ENCODE peak calls at places on chromosomes 4 and X, in six cellular contexts. One of them, this sample, is unnamed.
A peak's percentile ranks its signal among the peaks of the same experiment; 100 is the strongest.

GRCh38 chrX:74104356-74105065 is 199.5 kb upstream of the ZCCHC13 start:
- DNase-seq in sigmoid colon: no peak
- DNase-seq in H7: no peak
- DNase-seq in cardiac muscle cell: no peak
- DNase-seq in NCI-H1694: no peak
- DNase-seq in cardiac septum: no peak
- DNase-seq in this sample: no peak

GRCh38 chr4:74117024-74117534 is 18.1 kb upstream of the CXCL2 start:
- DNase-seq in cardiac septum: no peak
- DNase-seq in H7: no peak
- DNase-seq in cardiac muscle cell: peak; percentile 97
- DNase-seq in NCI-H1694: no peak
- DNase-seq in sigmoid colon: peak; percentile 88
- DNase-seq in this sample: no peak

GRCh38 chr4:184475096-184475461 is 729 bp upstream of the IRF2 start:
- DNase-seq in H7: no peak
- DNase-seq in sigmoid colon: peak; percentile 84
- DNase-seq in cardiac septum: no peak
- DNase-seq in cardiac muscle cell: peak; percentile 65
- DNase-seq in NCI-H1694: no peak
- DNase-seq in this sample: no peak

GRCh38 chr4:145890689-145891088 is 47.9 kb downstream of the ZNF827 start:
- DNase-seq in cardiac septum: no peak
- DNase-seq in NCI-H1694: no peak
- DNase-seq in cardiac muscle cell: no peak
- DNase-seq in sigmoid colon: no peak
- DNase-seq in H7: no peak
- DNase-seq in this sample: no peak

GRCh38 chr4:5374577-5374976 is 323.3 kb downstream of the STK32B start:
- DNase-seq in NCI-H1694: no peak
- DNase-seq in H7: no peak
- DNase-seq in cardiac septum: no peak
- DNase-seq in cardiac muscle cell: no peak
- DNase-seq in sigmoid colon: no peak
- DNase-seq in this sample: no peak

GRCh38 chr4:98662619-98663225 is 4.3 kb upstream of the TSPAN5 start:
- DNase-seq in cardiac septum: no peak
- DNase-seq in sigmoid colon: no peak
- DNase-seq in cardiac muscle cell: no peak
- DNase-seq in NCI-H1694: no peak
- DNase-seq in H7: peak; percentile 66
- DNase-seq in this sample: peak; percentile 30

GRCh38 chr4:141213550-141213991 is 7.1 kb upstream of the ZNF330 start:
- DNase-seq in NCI-H1694: no peak
- DNase-seq in cardiac muscle cell: no peak
- DNase-seq in sigmoid colon: no peak
- DNase-seq in cardiac septum: no peak
- DNase-seq in H7: no peak
- DNase-seq in this sample: no peak

GRCh38 chr4:147683172-147683571 is 791 bp downstream of the PRMT9 start:
- DNase-seq in H7: peak; percentile 21
- DNase-seq in NCI-H1694: no peak
- DNase-seq in cardiac septum: no peak
- DNase-seq in sigmoid colon: peak; percentile 76
- DNase-seq in cardiac muscle cell: peak; percentile 36
- DNase-seq in this sample: peak; percentile 22

GRCh38 chrX:115632455-115632854 is 71.5 kb downstream of the PLS3 start:
- DNase-seq in cardiac septum: no peak
- DNase-seq in sigmoid colon: no peak
- DNase-seq in cardiac muscle cell: no peak
- DNase-seq in NCI-H1694: no peak
- DNase-seq in H7: no peak
- DNase-seq in this sample: no peak

GRCh38 chrX:103386332-103386731 is 10.0 kb downstream of the BEX3 start:
- DNase-seq in sigmoid colon: no peak
- DNase-seq in NCI-H1694: no peak
- DNase-seq in cardiac muscle cell: no peak
- DNase-seq in cardiac septum: no peak
- DNase-seq in H7: no peak
- DNase-seq in this sample: no peak

GRCh38 chr4:80069837-80070788 is 2.9 kb downstream of the ANTXR2 start:
- DNase-seq in H7: no peak
- DNase-seq in sigmoid colon: no peak
- DNase-seq in cardiac muscle cell: peak; percentile 36
- DNase-seq in cardiac septum: no peak
- DNase-seq in NCI-H1694: no peak
- DNase-seq in this sample: no peak

GRCh38 chrX:153819398-153820083 is 10.8 kb downstream of the PDZD4 start:
- DNase-seq in H7: peak; percentile 74
- DNase-seq in cardiac muscle cell: no peak
- DNase-seq in cardiac septum: no peak
- DNase-seq in sigmoid colon: no peak
- DNase-seq in NCI-H1694: no peak
- DNase-seq in this sample: no peak